ENCODE peak calls at places on chromosomes 5 and 9, in seven cellular contexts. R is lung microvascular endothelial cell; K is central memory CD4-positive, alpha-beta T cell; L is globus pallidus; J is anterior cingulate cortex; A is AG09319; P is HEK293T. O is an unnamed sample.

GRCh38 chr9:4259489-4259888 is 40.4 kb downstream of the GLIS3 start:
- DNase-seq in R (no peak), K (no peak), L (no peak), J (no peak), A (no peak), P (no peak), O (no peak)

GRCh38 chr9:135708164-135708563 is 6.2 kb downstream of the KCNT1 start:
- DNase-seq in R (no peak), K (no peak), L (no peak), J (no peak), A (no peak), P (no peak), O (no peak)

GRCh38 chr9:127113540-127113928 is 8.9 kb downstream of the ANGPTL2 start:
- DNase-seq in R (no peak), K (no peak), L (no peak), J (no peak), A (no peak), P (no peak), O (no peak)

GRCh38 chr9:128159073-128159783 is 837 bp upstream of the BBLN start:
- DNase-seq in R (peak), K (peak), L (no peak), J (no peak), A (no peak), P (no peak), O (no peak)

GRCh38 chr9:21964925-21965385 is 29.2 kb downstream of the CDKN2A start:
- DNase-seq in R (peak), K (peak), L (no peak), J (no peak), A (no peak), P (no peak), O (no peak)

GRCh38 chr5:17001418-17001817 is 65.3 kb upstream of the MYO10 start:
- DNase-seq in R (peak), K (no peak), L (no peak), J (no peak), A (no peak), P (no peak), O (no peak)

GRCh38 chr5:131417240-131417869 is 153.5 kb downstream of the CDC42SE2 start:
- DNase-seq in R (peak), K (peak), L (peak), J (peak), A (peak), P (peak), O (peak)

GRCh38 chr5:147835386-147835798 is 3.9 kb upstream of the SPINK1 start:
- DNase-seq in R (no peak), K (no peak), L (no peak), J (no peak), A (no peak), P (no peak), O (no peak)

GRCh38 chr5:79025054-79025465 is 40.0 kb upstream of the ARSB start:
- DNase-seq in R (peak), K (peak), L (peak), J (peak), A (peak), P (peak), O (peak)

GRCh38 chr9:37840560-37841194 is 40.1 kb downstream of the DCAF10 start:
- DNase-seq in R (peak), K (no peak), L (no peak), J (no peak), A (no peak), P (no peak), O (peak)

GRCh38 chr5:160260881-160261815 is 31.8 kb downstream of the FABP6 start:
- DNase-seq in R (peak), K (no peak), L (no peak), J (no peak), A (no peak), P (no peak), O (no peak)

GRCh38 chr5:83204651-83205050 is 127.3 kb downstream of the XRCC4 start:
- DNase-seq in R (no peak), K (no peak), L (no peak), J (no peak), A (no peak), P (no peak), O (no peak)

GRCh38 chr9:36867672-36868471 is 166.2 kb downstream of the PAX5 start:
- DNase-seq in R (no peak), K (no peak), L (peak), J (no peak), A (no peak), P (no peak), O (no peak)

GRCh38 chr9:95297760-95298159 is 19.7 kb downstream of the FANCC start:
- DNase-seq in R (no peak), K (no peak), L (no peak), J (no peak), A (no peak), P (no peak), O (no peak)

GRCh38 chr5:136225796-136226195 is 32.8 kb upstream of the SMIM32 start:
- DNase-seq in R (no peak), K (no peak), L (no peak), J (no peak), A (no peak), P (no peak), O (no peak)

GRCh38 chr5:52840286-52841050 is 52.8 kb downstream of the ITGA1 start:
- DNase-seq in R (peak), K (no peak), L (no peak), J (no peak), A (no peak), P (peak), O (no peak)

GRCh38 chr9:76023715-76024195 is 133.3 kb downstream of the PCSK5 start:
- DNase-seq in R (no peak), K (peak), L (no peak), J (no peak), A (no peak), P (no peak), O (no peak)

GRCh38 chr9:89841456-89841855 is 236.6 kb downstream of the GADD45G start:
- DNase-seq in R (no peak), K (no peak), L (no peak), J (no peak), A (no peak), P (no peak), O (no peak)

GRCh38 chr5:160128632-160129031 is 9.4 kb upstream of the PWWP2A start:
- DNase-seq in R (no peak), K (no peak), L (no peak), J (no peak), A (no peak), P (no peak), O (no peak)

GRCh38 chr5:168128556-168128955 is 162.9 kb upstream of the WWC1 start:
- DNase-seq in R (no peak), K (no peak), L (no peak), J (no peak), A (no peak), P (no peak), O (no peak)

GRCh38 chr9:34568783-34569182 is 20.7 kb downstream of the CNTFR start:
- DNase-seq in R (no peak), K (no peak), L (no peak), J (no peak), A (no peak), P (no peak), O (no peak)

GRCh38 chr5:179793470-179794139 is at the start of gene LTC4S:
- DNase-seq in R (peak), K (peak), L (peak), J (peak), A (no peak), P (no peak), O (peak)

GRCh38 chr9:117720555-117720954 is 16.4 kb downstream of the TLR4 start:
- DNase-seq in R (peak), K (no peak), L (no peak), J (no peak), A (peak), P (no peak), O (peak)

GRCh38 chr9:75027187-75028107 is 646 bp downstream of the CARNMT1 start:
- DNase-seq in R (peak), K (peak), L (peak), J (no peak), A (no peak), P (peak), O (peak)

GRCh38 chr9:114110180-114110579 is 11.1 kb upstream of the KIF12 start:
- DNase-seq in R (no peak), K (no peak), L (no peak), J (no peak), A (peak), P (no peak), O (peak)

GRCh38 chr9:121206516-121207370 is 5.1 kb upstream of the RAB14 start:
- DNase-seq in R (no peak), K (no peak), L (no peak), J (no peak), A (no peak), P (no peak), O (no peak)

GRCh38 chr5:20041326-20041977 is 53.5 kb upstream of the CDH18 start:
- DNase-seq in R (no peak), K (no peak), L (no peak), J (no peak), A (no peak), P (no peak), O (no peak)

GRCh38 chr5:43839218-43839617 is 236.2 kb downstream of the NNT start:
- DNase-seq in R (peak), K (no peak), L (no peak), J (no peak), A (peak), P (no peak), O (peak)

GRCh38 chr9:121675969-121676822 is 24.8 kb downstream of the DAB2IP start:
- DNase-seq in R (no peak), K (no peak), L (no peak), J (peak), A (no peak), P (no peak), O (no peak)

GRCh38 chr9:4070266-4070665 is 229.6 kb downstream of the GLIS3 start:
- DNase-seq in R (no peak), K (no peak), L (no peak), J (no peak), A (no peak), P (no peak), O (no peak)

O was measured in GM04504.